ENCODE peak calls at places on chromosomes 11 and 22, in five cellular contexts. K, N, Q, G and X are unnamed samples.

GRCh38 chr11:118887219-118887618 is 3.5 kb downstream of the CXCR5 start:
- DNase-seq in K (no peak), Q (no peak), N (no peak), G (no peak), X (no peak)

GRCh38 chr11:64120951-64121569 is 44.9 kb downstream of the MACROD1 start:
- DNase-seq in K (no peak), G (no peak), Q (no peak), N (no peak), X (no peak)

GRCh38 chr22:28017558-28017820 is 98.4 kb upstream of the PITPNB start:
- DNase-seq in Q (no peak), N (no peak), K (no peak), G (no peak), X (no peak)

GRCh38 chr11:121478895-121479281 is 26.1 kb upstream of the SORL1-AS1 start:
- DNase-seq in K (no peak), N (no peak), G (no peak), Q (no peak), X (no peak)

GRCh38 chr11:118917488-118918127 is 8.1 kb downstream of the BCL9L start:
- DNase-seq in K (no peak), G (no peak), N (no peak), Q (peak; percentile 74), X (no peak)

GRCh38 chr11:59273008-59273841 is 60.5 kb upstream of the MPEG1 start:
- DNase-seq in Q (no peak), K (no peak), N (no peak), G (no peak), X (no peak)

GRCh38 chr22:49657275-49657973 is 170.2 kb downstream of the BRD1 start:
- DNase-seq in G (no peak), Q (no peak), N (peak; percentile 71), K (peak; percentile 81), X (no peak)

GRCh38 chr22:22944268-22944985 is 56.8 kb downstream of the IGLL5 start:
- DNase-seq in G (no peak), Q (no peak), K (peak; percentile 52), N (no peak), X (no peak)

GRCh38 chr11:124108158-124108557 is 7.1 kb upstream of the VWA5A start:
- DNase-seq in Q (peak; percentile 3), K (peak; percentile 52), N (peak; percentile 22), G (no peak), X (peak; percentile 33)

GRCh38 chr11:112024178-112024777 is 930 bp upstream of the DLAT start:
- DNase-seq in Q (no peak), N (no peak), K (peak; percentile 54), G (no peak), X (no peak)

GRCh38 chr11:13663631-13664071 is 4.8 kb upstream of the FAR1 start:
- DNase-seq in Q (no peak), N (no peak), G (no peak), K (no peak), X (no peak)

GRCh38 chr11:57001674-57002401 is 13.1 kb downstream of the OR5AK2 start:
- DNase-seq in G (no peak), N (no peak), K (peak; percentile 28), Q (no peak), X (no peak)

GRCh38 chr11:72578051-72578450 is 96.2 kb downstream of the PDE2A start:
- DNase-seq in K (no peak), N (no peak), G (no peak), Q (no peak), X (no peak)

GRCh38 chr11:76208438-76208828 is 2.1 kb upstream of the WNT11 start:
- DNase-seq in G (no peak), Q (no peak), K (no peak), N (no peak), X (no peak)

GRCh38 chr11:76209956-76210885 is 3.9 kb upstream of the WNT11 start:
- DNase-seq in N (no peak), K (no peak), Q (no peak), G (peak; percentile 82), X (no peak)

GRCh38 chr11:76209671-76209955 is 3.3 kb upstream of the WNT11 start:
- DNase-seq in Q (no peak), N (no peak), K (no peak), G (peak; percentile 63), X (no peak)

GRCh38 chr11:76207642-76208378 is 1.5 kb upstream of the WNT11 start:
- DNase-seq in K (peak; percentile 90), N (peak; percentile 51), Q (peak; percentile 42), G (peak; percentile 94), X (peak; percentile 65)

GRCh38 chr11:76208829-76209670 is 2.7 kb upstream of the WNT11 start:
- DNase-seq in K (no peak), N (no peak), G (peak; percentile 92), Q (peak; percentile 56), X (peak; percentile 63)
- TF ChIP-seq YY1 in K (no peak), N (no peak), G (no peak), Q (peak; percentile 39), X (no peak)

GRCh38 chr11:34603129-34604001 is 17.5 kb upstream of the EHF start:
- DNase-seq in Q (no peak), N (no peak), K (peak; percentile 86), G (no peak), X (no peak)

GRCh38 chr11:34605481-34606325 is 15.2 kb upstream of the EHF start:
- DNase-seq in G (no peak), K (no peak), N (no peak), Q (no peak), X (no peak)

GRCh38 chr11:34604216-34604615 is 16.7 kb upstream of the EHF start:
- DNase-seq in K (no peak), Q (no peak), G (no peak), N (no peak), X (no peak)

GRCh38 chr11:34606326-34607120 is 14.4 kb upstream of the EHF start:
- DNase-seq in G (no peak), K (no peak), N (no peak), Q (peak; percentile 30), X (no peak)

DNA sequence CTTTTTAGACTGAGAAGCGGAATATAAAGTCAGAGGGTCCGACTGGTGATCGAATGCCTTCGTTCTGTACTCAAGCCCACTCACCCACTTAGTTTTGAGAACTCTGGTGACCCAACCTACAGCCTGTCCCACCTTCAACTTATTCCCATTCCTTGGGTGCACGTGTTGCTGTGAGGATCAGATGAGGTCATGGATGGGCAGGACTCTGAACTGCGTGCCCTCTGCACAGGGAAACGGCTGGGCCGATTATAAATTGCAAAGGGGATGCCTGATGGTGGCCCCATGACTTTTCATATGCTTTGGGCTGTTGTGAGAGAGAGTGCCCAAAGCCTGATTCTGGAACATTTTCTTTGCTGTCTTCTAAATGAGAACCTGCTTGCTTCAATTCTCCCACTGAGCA is 16.0 kb upstream of the EHF start:
- DNase-seq in Q (no peak), G (no peak), N (no peak), K (no peak), X (no peak)
- TF ChIP-seq YY1 in Q (no peak), G (no peak), N (no peak), K (no peak), X (no peak)

GRCh38 chr11:75555079-75555811 is 6.8 kb upstream of the SERPINH1 start:
- DNase-seq in K (no peak), N (no peak), Q (no peak), G (no peak), X (no peak)

GRCh38 chr11:75553889-75554257 is 8.2 kb upstream of the SERPINH1 start:
- DNase-seq in G (no peak), N (no peak), Q (no peak), K (no peak), X (no peak)

GRCh38 chr11:75557649-75558494 is 4.2 kb upstream of the SERPINH1 start:
- DNase-seq in Q (no peak), N (no peak), K (peak; percentile 51), G (no peak), X (no peak)

GRCh38 chr11:75553182-75553581 is 8.9 kb upstream of the SERPINH1 start:
- DNase-seq in K (no peak), N (no peak), G (no peak), Q (no peak), X (no peak)

GRCh38 chr11:75554258-75555022 is 7.6 kb upstream of the SERPINH1 start:
- DNase-seq in Q (peak; percentile 73), G (peak; percentile 96), K (peak; percentile 81), N (no peak), X (no peak)
- TF ChIP-seq YY1 in Q (no peak), G (no peak), K (no peak), N (no peak), X (no peak)

GRCh38 chr22:45657701-45658100 is 13.9 kb upstream of the ATXN10 start:
- DNase-seq in Q (no peak), K (no peak), G (no peak), N (no peak), X (no peak)
- TF ChIP-seq YY1 in Q (no peak), K (no peak), G (no peak), N (no peak), X (no peak)

GRCh38 chr22:36767035-36767775 is 8.7 kb downstream of the IFT27 start:
- DNase-seq in G (no peak), N (no peak), Q (no peak), K (no peak), X (no peak)
- TF ChIP-seq YY1 in G (no peak), N (no peak), Q (no peak), K (no peak), X (no peak)

DNA sequence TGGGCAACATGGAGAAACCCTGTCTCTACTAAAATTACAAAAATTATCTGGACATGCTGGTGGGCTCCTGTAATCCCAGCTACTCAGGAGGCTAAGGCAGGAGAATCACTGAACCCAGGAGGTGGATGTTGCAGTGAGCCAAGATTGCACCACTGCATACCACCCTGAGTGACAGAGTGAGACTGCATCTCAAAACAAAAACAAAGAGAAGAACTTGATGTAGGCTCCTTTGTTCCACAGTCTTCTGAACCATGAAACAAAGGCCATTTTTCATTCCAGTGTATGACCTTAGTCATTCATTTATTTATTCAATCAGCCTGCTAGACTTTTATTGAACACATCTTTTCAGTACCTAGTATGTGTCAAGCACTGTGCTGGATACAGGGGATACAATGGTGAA is 369.6 kb downstream of the FAT3 start:
- DNase-seq in Q (no peak), G (no peak), K (no peak), N (no peak), X (no peak)
- TF ChIP-seq YY1 in Q (no peak), G (no peak), K (no peak), N (no peak), X (no peak)

GRCh38 chr11:126282361-126282741 is 542 bp upstream of the TIRAP start:
- DNase-seq in N (no peak), G (peak; percentile 81), K (no peak), Q (peak; percentile 18), X (no peak)
- TF ChIP-seq YY1 in N (no peak), G (no peak), K (no peak), Q (no peak), X (no peak)